ENCODE peak calls at places on chromosome 20, in six cellular contexts. One of them, this sample, is unnamed.

GRCh38 chr20:51426879-51427624 is 115.5 kb downstream of the NFATC2 start:
- DNase-seq in K562: no peak
- DNase-seq in HepG2: peak
- DNase-seq in H1: no peak
- DNase-seq in GM12878: no peak
- DNase-seq in GM12892: no peak
- DNase-seq in this sample: no peak

GRCh38 chr20:38870733-38871559 is 55.3 kb upstream of the FAM83D start:
- DNase-seq in K562: no peak
- DNase-seq in HepG2: no peak
- DNase-seq in H1: no peak
- DNase-seq in GM12878: no peak
- DNase-seq in GM12892: no peak
- DNase-seq in this sample: no peak

GRCh38 chr20:9119776-9120175 is 50.9 kb downstream of the PLCB4 start:
- DNase-seq in K562: no peak
- DNase-seq in HepG2: no peak
- DNase-seq in H1: no peak
- DNase-seq in GM12878: no peak
- DNase-seq in GM12892: no peak
- DNase-seq in this sample: no peak

GRCh38 chr20:63246490-63247284 is 7.6 kb downstream of the NKAIN4 start:
- DNase-seq in K562: no peak
- DNase-seq in HepG2: no peak
- DNase-seq in H1: peak
- DNase-seq in GM12878: no peak
- DNase-seq in GM12892: no peak
- DNase-seq in this sample: no peak

GRCh38 chr20:44310664-44311639 is at the start of gene FITM2:
- DNase-seq in K562: peak
- DNase-seq in HepG2: peak
- DNase-seq in H1: peak
- DNase-seq in GM12878: peak
- DNase-seq in GM12892: peak
- DNase-seq in this sample: peak

GRCh38 chr20:32522775-32523612 is 62.1 kb downstream of the NOL4L start:
- DNase-seq in K562: no peak
- DNase-seq in HepG2: peak
- DNase-seq in H1: no peak
- DNase-seq in GM12878: no peak
- DNase-seq in GM12892: no peak
- DNase-seq in this sample: no peak

GRCh38 chr20:63048516-63049190 is 41.9 kb upstream of the BHLHE23 start:
- DNase-seq in K562: no peak
- DNase-seq in HepG2: no peak
- DNase-seq in H1: no peak
- DNase-seq in GM12878: no peak
- DNase-seq in GM12892: no peak
- DNase-seq in this sample: no peak

GRCh38 chr20:47557791-47558190 is 56.1 kb downstream of the NCOA3 start:
- DNase-seq in K562: no peak
- DNase-seq in HepG2: no peak
- DNase-seq in H1: no peak
- DNase-seq in GM12878: no peak
- DNase-seq in GM12892: no peak
- DNase-seq in this sample: no peak

GRCh38 chr20:19784511-19785172 is 26.6 kb downstream of the RIN2 start:
- DNase-seq in K562: peak
- DNase-seq in HepG2: peak
- DNase-seq in H1: peak
- DNase-seq in GM12878: peak
- DNase-seq in GM12892: no peak
- DNase-seq in this sample: peak

GRCh38 chr20:5863040-5863811 is 87.1 kb downstream of the TRMT6 start:
- DNase-seq in K562: no peak
- DNase-seq in HepG2: no peak
- DNase-seq in H1: no peak
- DNase-seq in GM12878: no peak
- DNase-seq in GM12892: no peak
- DNase-seq in this sample: no peak

GRCh38 chr20:63223121-63223825 is 7.3 kb upstream of the YTHDF1 start:
- DNase-seq in K562: peak
- DNase-seq in HepG2: peak
- DNase-seq in H1: peak
- DNase-seq in GM12878: no peak
- DNase-seq in GM12892: no peak
- DNase-seq in this sample: peak

GRCh38 chr20:3221398-3222226 is 12.3 kb downstream of the ITPA start:
- DNase-seq in K562: no peak
- DNase-seq in HepG2: no peak
- DNase-seq in H1: no peak
- DNase-seq in GM12878: no peak
- DNase-seq in GM12892: no peak
- DNase-seq in this sample: no peak

GRCh38 chr20:40959325-40960092 is 69.1 kb upstream of the TOP1 start:
- DNase-seq in K562: no peak
- DNase-seq in HepG2: no peak
- DNase-seq in H1: no peak
- DNase-seq in GM12878: no peak
- DNase-seq in GM12892: no peak
- DNase-seq in this sample: no peak

DNA sequence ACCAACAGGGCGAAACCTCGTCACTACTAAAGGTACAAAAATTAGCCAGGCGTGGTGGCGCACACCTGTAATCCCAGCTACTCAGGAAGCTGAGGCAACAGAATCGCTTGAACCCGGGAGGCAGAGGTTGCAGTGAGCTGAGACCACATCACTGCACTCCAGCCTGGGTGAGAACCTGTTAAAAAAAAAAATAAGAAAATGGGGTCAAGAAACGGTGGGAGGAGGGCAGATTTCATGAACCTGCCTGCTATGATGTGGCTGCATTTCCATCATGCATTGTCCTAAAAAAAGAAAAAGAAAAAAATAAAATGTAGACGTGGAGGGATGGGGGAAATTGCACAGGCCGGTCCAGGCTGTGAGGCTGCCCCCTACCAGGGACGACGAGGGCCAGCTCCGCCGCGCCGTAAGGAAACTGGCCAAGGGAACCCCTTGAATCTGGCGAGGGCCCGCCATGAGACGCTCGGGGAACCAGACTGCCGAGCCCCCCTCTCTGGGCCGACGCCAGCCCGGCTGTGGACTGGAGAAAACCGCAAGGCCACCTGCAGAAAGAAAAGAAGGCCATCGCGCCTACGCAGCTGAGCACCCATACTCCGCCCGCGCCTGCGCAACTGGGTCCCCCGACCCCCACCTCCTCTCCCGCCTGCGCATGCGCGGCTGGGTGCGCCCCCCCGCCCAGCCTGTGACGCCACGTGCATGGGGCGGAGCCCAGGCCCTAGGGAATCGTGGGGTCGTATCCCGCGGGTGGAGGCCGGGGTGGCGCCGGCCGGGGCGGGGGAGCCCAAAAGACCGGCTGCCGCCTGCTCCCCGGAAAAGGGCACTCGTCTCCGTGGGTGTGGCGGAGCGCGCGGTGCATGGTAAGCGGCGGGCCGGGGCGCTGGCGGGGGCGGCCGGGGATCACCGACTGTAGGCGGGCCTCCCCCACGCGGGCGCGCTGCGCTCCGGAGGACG is at the start of gene ENTPD6:
- DNase-seq in K562: peak
- DNase-seq in HepG2: peak
- DNase-seq in H1: peak
- DNase-seq in GM12878: peak
- DNase-seq in GM12892: peak
- DNase-seq in this sample: peak
- TF ChIP-seq POLR2A in K562: peak
- TF ChIP-seq POLR2A in HepG2: peak
- TF ChIP-seq POLR2A in H1: no peak
- TF ChIP-seq POLR2A in GM12878: peak
- TF ChIP-seq POLR2A in GM12892: peak
- TF ChIP-seq POLR2A in this sample: peak

DNA sequence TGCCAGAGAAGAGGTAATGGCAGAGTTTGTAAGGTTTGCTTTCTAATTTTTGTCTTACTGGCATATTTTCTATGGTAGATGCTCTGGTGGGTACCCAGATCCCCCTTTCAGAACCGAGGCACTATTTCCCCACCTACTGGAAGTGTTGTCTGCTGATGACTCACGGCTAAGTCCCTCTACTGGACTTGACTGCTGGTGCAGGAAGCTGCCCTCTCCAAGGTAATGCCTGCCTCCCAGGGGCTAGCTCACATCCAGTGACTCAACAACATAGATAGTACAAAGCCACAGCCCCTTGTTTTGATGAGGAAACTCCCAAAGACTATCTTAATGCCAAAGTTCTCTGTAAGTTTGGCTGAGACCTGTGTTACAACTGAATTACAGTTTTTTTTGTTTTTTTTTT is 285.4 kb upstream of the FLRT3 start:
- DNase-seq in K562: no peak
- DNase-seq in HepG2: peak
- DNase-seq in H1: no peak
- DNase-seq in GM12878: no peak
- DNase-seq in GM12892: no peak
- DNase-seq in this sample: no peak
- TF ChIP-seq TAF1 in K562: no peak
- TF ChIP-seq TAF1 in HepG2: no peak
- TF ChIP-seq TAF1 in H1: no peak
- TF ChIP-seq TAF1 in GM12878: no peak
- TF ChIP-seq TAF1 in GM12892: no peak
- TF ChIP-seq TAF1 in this sample: no peak

GRCh38 chr20:49286689-49287551 is 9.1 kb upstream of the ZNFX1 start:
- DNase-seq in K562: peak
- DNase-seq in HepG2: peak
- DNase-seq in H1: no peak
- DNase-seq in GM12878: no peak
- DNase-seq in GM12892: no peak
- DNase-seq in this sample: no peak

GRCh38 chr20:49287555-49288249 is 9.8 kb upstream of the ZNFX1 start:
- DNase-seq in K562: peak
- DNase-seq in HepG2: peak
- DNase-seq in H1: no peak
- DNase-seq in GM12878: no peak
- DNase-seq in GM12892: no peak
- DNase-seq in this sample: no peak

GRCh38 chr20:49285233-49285668 is 7.4 kb upstream of the ZNFX1 start:
- DNase-seq in K562: no peak
- DNase-seq in HepG2: no peak
- DNase-seq in H1: no peak
- DNase-seq in GM12878: no peak
- DNase-seq in GM12892: no peak
- DNase-seq in this sample: no peak

GRCh38 chr20:49284818-49285217 is 7.0 kb upstream of the ZNFX1 start:
- DNase-seq in K562: no peak
- DNase-seq in HepG2: no peak
- DNase-seq in H1: no peak
- DNase-seq in GM12878: no peak
- DNase-seq in GM12892: no peak
- DNase-seq in this sample: no peak

DNA sequence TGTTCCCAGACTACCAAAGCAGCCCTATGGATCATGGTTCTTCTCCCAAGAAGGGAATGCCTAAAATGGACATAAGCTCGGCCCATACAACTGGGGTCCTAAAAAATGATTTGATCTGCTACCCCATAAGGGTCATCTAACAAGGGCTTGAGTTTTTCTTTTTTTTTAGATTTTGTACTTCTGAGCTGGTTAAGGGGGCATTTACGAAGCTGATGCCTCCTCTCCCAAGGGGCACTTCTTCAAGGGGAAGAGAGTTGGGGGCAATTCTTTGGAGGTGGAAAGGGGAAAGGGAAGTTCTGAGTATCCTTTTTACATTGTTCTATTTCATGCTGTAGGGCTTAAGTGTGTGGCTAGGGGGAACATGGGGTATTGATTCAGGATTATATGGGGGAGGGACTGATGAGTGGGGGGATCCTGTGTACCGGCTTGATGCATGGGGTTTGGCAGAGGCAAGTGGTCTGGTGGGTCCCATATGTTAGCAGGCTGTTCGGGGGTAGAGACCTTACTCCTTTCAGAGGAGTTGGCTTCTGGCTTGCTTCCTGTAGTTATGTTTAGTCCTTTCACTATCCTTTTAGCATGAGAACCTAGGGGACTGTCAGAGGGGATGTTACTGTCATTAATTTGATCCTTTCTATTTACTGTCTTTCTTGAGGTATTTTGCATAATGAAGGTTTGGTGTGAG is 8.1 kb upstream of the ZNFX1 start:
- DNase-seq in K562: no peak
- DNase-seq in HepG2: no peak
- DNase-seq in H1: no peak
- DNase-seq in GM12878: no peak
- DNase-seq in GM12892: no peak
- DNase-seq in this sample: no peak
- TF ChIP-seq POLR2AphosphoS5 in K562: peak
- TF ChIP-seq POLR2AphosphoS5 in HepG2: peak
- TF ChIP-seq POLR2AphosphoS5 in H1: peak
- TF ChIP-seq POLR2AphosphoS5 in GM12878: peak
- TF ChIP-seq POLR2AphosphoS5 in GM12892: peak
- TF ChIP-seq POLR2AphosphoS5 in this sample: peak

GRCh38 chr20:10671850-10672578 is 1.8 kb downstream of the JAG1 start:
- DNase-seq in K562: peak
- DNase-seq in HepG2: no peak
- DNase-seq in H1: peak
- DNase-seq in GM12878: no peak
- DNase-seq in GM12892: peak
- DNase-seq in this sample: no peak

GRCh38 chr20:10673831-10674683 is at the start of gene JAG1:
- DNase-seq in K562: peak
- DNase-seq in HepG2: peak
- DNase-seq in H1: peak
- DNase-seq in GM12878: peak
- DNase-seq in GM12892: peak
- DNase-seq in this sample: peak

GRCh38 chr20:10672579-10673127 is 1.1 kb downstream of the JAG1 start:
- DNase-seq in K562: peak
- DNase-seq in HepG2: peak
- DNase-seq in H1: peak
- DNase-seq in GM12878: no peak
- DNase-seq in GM12892: peak
- DNase-seq in this sample: no peak

GRCh38 chr20:10674684-10675455 is 1.1 kb upstream of the JAG1 start:
- DNase-seq in K562: peak
- DNase-seq in HepG2: peak
- DNase-seq in H1: peak
- DNase-seq in GM12878: no peak
- DNase-seq in GM12892: peak
- DNase-seq in this sample: peak

DNA sequence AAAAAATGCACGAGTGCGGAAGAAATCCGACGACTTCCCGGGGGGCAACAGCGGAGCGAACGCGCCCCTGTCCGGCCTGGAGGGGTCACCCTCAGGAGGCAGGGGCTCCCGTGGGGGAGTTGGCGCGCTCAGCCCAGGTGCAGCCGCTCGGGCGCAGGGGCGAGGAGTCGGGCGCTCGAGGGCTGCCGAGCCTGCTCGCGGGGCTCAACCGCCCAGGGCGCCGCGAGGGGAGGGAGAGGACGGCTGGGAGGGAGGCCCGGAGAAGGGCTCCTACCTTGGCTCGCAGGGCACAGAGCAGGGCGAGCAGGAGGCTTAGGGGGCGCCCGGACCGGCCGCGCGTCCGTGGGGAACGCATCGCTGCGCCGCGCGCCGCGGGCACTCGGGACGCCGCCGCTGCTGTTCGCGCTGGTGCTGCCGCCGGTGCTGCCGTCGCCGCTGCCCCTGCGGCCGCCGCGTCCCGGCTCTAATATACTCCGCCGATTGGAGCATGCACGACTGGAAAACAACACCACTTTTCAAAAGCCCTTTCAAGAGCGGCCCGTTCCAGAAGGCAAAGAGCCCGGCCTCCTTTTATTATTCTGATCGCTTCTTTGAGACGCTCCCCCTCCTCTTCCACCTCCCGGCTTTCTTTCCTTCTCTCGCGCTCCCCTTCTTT is 496 bp downstream of the JAG1 start:
- DNase-seq in K562: peak
- DNase-seq in HepG2: no peak
- DNase-seq in H1: peak
- DNase-seq in GM12878: no peak
- DNase-seq in GM12892: peak
- DNase-seq in this sample: no peak
- TF ChIP-seq POLR2A in K562: no peak
- TF ChIP-seq POLR2A in HepG2: no peak
- TF ChIP-seq POLR2A in H1: no peak
- TF ChIP-seq POLR2A in GM12878: no peak
- TF ChIP-seq POLR2A in GM12892: no peak
- TF ChIP-seq POLR2A in this sample: no peak

This sample was measured in GM12891.